ENCODE peak calls at places on chromosome 17, in nine cellular contexts. One of them, this sample, is unnamed.

GRCh38 chr17:47851764-47852112 is 775 bp upstream of the SP6 start:
- DNase-seq in HFFc6: no peak
- DNase-seq in T47D: no peak
- DNase-seq in A549: no peak
- DNase-seq in activated CD4-positive, alpha-beta T cell treated with anti-CD3 and anti-CD28 coated beads, Interleukin-2, amount 50 U/mL, for 24 hours: no peak
- DNase-seq in activated B cell treated with CpG ODN at 0.5 μM for 24 hours: no peak
- DNase-seq in Peyer's patch: no peak
- DNase-seq in pulmonary artery endothelial cell: no peak
- DNase-seq in activated T-helper 1 cell treated with anti-CD3 and anti-CD28 coated beads, Interleukin-2, amount 50 U/mL, for 16 hours: no peak
- DNase-seq in this sample: no peak

GRCh38 chr17:41049110-41049509 is 2.0 kb upstream of the KRTAP2-1 start:
- DNase-seq in T47D: peak; percentile 57
- DNase-seq in Peyer's patch: no peak
- DNase-seq in activated B cell treated with CpG ODN at 0.5 μM for 24 hours: no peak
- DNase-seq in activated T-helper 1 cell treated with anti-CD3 and anti-CD28 coated beads, Interleukin-2, amount 50 U/mL, for 16 hours: no peak
- DNase-seq in activated CD4-positive, alpha-beta T cell treated with anti-CD3 and anti-CD28 coated beads, Interleukin-2, amount 50 U/mL, for 24 hours: no peak
- DNase-seq in HFFc6: peak; percentile 93
- DNase-seq in A549: peak; percentile 19
- DNase-seq in pulmonary artery endothelial cell: no peak
- DNase-seq in this sample: no peak

GRCh38 chr17:72614476-72614870 is 478.0 kb downstream of the SLC39A11 start:
- DNase-seq in activated B cell treated with CpG ODN at 0.5 μM for 24 hours: no peak
- DNase-seq in HFFc6: no peak
- DNase-seq in pulmonary artery endothelial cell: no peak
- DNase-seq in Peyer's patch: no peak
- DNase-seq in A549: peak; percentile 36
- DNase-seq in activated CD4-positive, alpha-beta T cell treated with anti-CD3 and anti-CD28 coated beads, Interleukin-2, amount 50 U/mL, for 24 hours: no peak
- DNase-seq in activated T-helper 1 cell treated with anti-CD3 and anti-CD28 coated beads, Interleukin-2, amount 50 U/mL, for 16 hours: no peak
- DNase-seq in T47D: no peak
- DNase-seq in this sample: no peak

GRCh38 chr17:7279453-7279852 is 2.1 kb upstream of the SLC2A4 start:
- DNase-seq in activated B cell treated with CpG ODN at 0.5 μM for 24 hours: no peak
- DNase-seq in Peyer's patch: no peak
- DNase-seq in pulmonary artery endothelial cell: no peak
- DNase-seq in activated CD4-positive, alpha-beta T cell treated with anti-CD3 and anti-CD28 coated beads, Interleukin-2, amount 50 U/mL, for 24 hours: no peak
- DNase-seq in A549: no peak
- DNase-seq in activated T-helper 1 cell treated with anti-CD3 and anti-CD28 coated beads, Interleukin-2, amount 50 U/mL, for 16 hours: no peak
- DNase-seq in T47D: no peak
- DNase-seq in HFFc6: no peak
- DNase-seq in this sample: no peak

GRCh38 chr17:80743181-80743771 is 198.6 kb downstream of the RPTOR start:
- DNase-seq in T47D: no peak
- DNase-seq in HFFc6: no peak
- DNase-seq in pulmonary artery endothelial cell: no peak
- DNase-seq in Peyer's patch: no peak
- DNase-seq in activated CD4-positive, alpha-beta T cell treated with anti-CD3 and anti-CD28 coated beads, Interleukin-2, amount 50 U/mL, for 24 hours: no peak
- DNase-seq in A549: no peak
- DNase-seq in activated B cell treated with CpG ODN at 0.5 μM for 24 hours: no peak
- DNase-seq in activated T-helper 1 cell treated with anti-CD3 and anti-CD28 coated beads, Interleukin-2, amount 50 U/mL, for 16 hours: no peak
- DNase-seq in this sample: no peak

GRCh38 chr17:4043862-4044261 is 79.6 kb upstream of the ATP2A3 start:
- DNase-seq in activated B cell treated with CpG ODN at 0.5 μM for 24 hours: no peak
- DNase-seq in HFFc6: no peak
- DNase-seq in A549: no peak
- DNase-seq in activated T-helper 1 cell treated with anti-CD3 and anti-CD28 coated beads, Interleukin-2, amount 50 U/mL, for 16 hours: peak; percentile 42
- DNase-seq in T47D: no peak
- DNase-seq in activated CD4-positive, alpha-beta T cell treated with anti-CD3 and anti-CD28 coated beads, Interleukin-2, amount 50 U/mL, for 24 hours: peak; percentile 26
- DNase-seq in Peyer's patch: peak; percentile 32
- DNase-seq in pulmonary artery endothelial cell: no peak
- DNase-seq in this sample: no peak

GRCh38 chr17:41393826-41394225 is 3.6 kb downstream of the KRT31 start:
- DNase-seq in pulmonary artery endothelial cell: no peak
- DNase-seq in T47D: no peak
- DNase-seq in Peyer's patch: no peak
- DNase-seq in HFFc6: no peak
- DNase-seq in activated CD4-positive, alpha-beta T cell treated with anti-CD3 and anti-CD28 coated beads, Interleukin-2, amount 50 U/mL, for 24 hours: no peak
- DNase-seq in activated T-helper 1 cell treated with anti-CD3 and anti-CD28 coated beads, Interleukin-2, amount 50 U/mL, for 16 hours: no peak
- DNase-seq in activated B cell treated with CpG ODN at 0.5 μM for 24 hours: no peak
- DNase-seq in A549: no peak
- DNase-seq in this sample: no peak

GRCh38 chr17:12421646-12422306 is 243.9 kb upstream of the MYOCD start:
- DNase-seq in pulmonary artery endothelial cell: no peak
- DNase-seq in A549: no peak
- DNase-seq in activated B cell treated with CpG ODN at 0.5 μM for 24 hours: no peak
- DNase-seq in Peyer's patch: no peak
- DNase-seq in T47D: no peak
- DNase-seq in HFFc6: no peak
- DNase-seq in activated T-helper 1 cell treated with anti-CD3 and anti-CD28 coated beads, Interleukin-2, amount 50 U/mL, for 16 hours: no peak
- DNase-seq in activated CD4-positive, alpha-beta T cell treated with anti-CD3 and anti-CD28 coated beads, Interleukin-2, amount 50 U/mL, for 24 hours: no peak
- DNase-seq in this sample: peak; percentile 3

This sample was measured in OCI-M1.